ENCODE peak calls at places on chromosomes 2 and 18, in ten cellular contexts. K is Caco-2, D is GM12865, O is IMR-90, J is tibial artery, A is AG04450, P is AG04449, V is lower lobe of right lung, H is astrocyte of the spinal cord, W is colonic mucosa. Q is an unnamed sample.
A peak's percentile ranks its signal among the peaks of the same experiment; 100 is the strongest.

GRCh38 chr2:236720974-236721600 is 151.5 kb downstream of the ACKR3 start:
- DNase-seq in K (no peak), D (no peak), O (no peak), J (no peak), A (no peak), P (no peak), V (no peak), H (no peak), W (no peak), Q (no peak)

GRCh38 chr18:27599202-27599829 is 414.2 kb upstream of the CHST9 start:
- DNase-seq in K (no peak), D (peak; percentile 53), O (peak; percentile 28), J (no peak), A (no peak), P (no peak), V (no peak), H (peak; percentile 41), W (peak; percentile 52), Q (peak; percentile 71)

GRCh38 chr2:27095745-27096651 is 9.4 kb downstream of the KHK start:
- DNase-seq in K (peak; percentile 66), D (peak; percentile 65), O (peak; percentile 57), J (no peak), A (no peak), P (no peak), V (peak; percentile 67), H (peak; percentile 44), W (peak; percentile 58), Q (peak; percentile 66)

GRCh38 chr2:133414486-133415209 is 153.6 kb downstream of the NCKAP5 start:
- DNase-seq in K (no peak), D (no peak), O (peak; percentile 82), J (no peak), A (peak; percentile 23), P (peak; percentile 34), V (no peak), H (peak; percentile 35), W (peak; percentile 26), Q (no peak)

GRCh38 chr2:220215785-220216184 is 588.4 kb downstream of the SLC4A3 start:
- DNase-seq in K (no peak), D (no peak), O (no peak), J (no peak), A (no peak), P (no peak), V (no peak), H (no peak), W (no peak), Q (no peak)

GRCh38 chr18:11489266-11489899 is 120.0 kb upstream of the SLC35G4 start:
- DNase-seq in K (no peak), D (no peak), O (no peak), J (no peak), A (no peak), P (no peak), V (no peak), H (no peak), W (no peak), Q (no peak)

GRCh38 chr2:98936133-98936916 is at the start of gene CRACDL:
- DNase-seq in K (no peak), D (no peak), O (no peak), J (no peak), A (no peak), P (no peak), V (no peak), H (no peak), W (no peak), Q (peak; percentile 58)

GRCh38 chr18:73407506-73407905 is 539.7 kb upstream of the NETO1 start:
- DNase-seq in K (no peak), D (no peak), O (peak; percentile 45), J (no peak), A (no peak), P (no peak), V (no peak), H (peak; percentile 69), W (no peak), Q (no peak)

GRCh38 chr18:40249390-40250080 is 1705.5 kb upstream of the PIK3C3 start:
- DNase-seq in K (no peak), D (no peak), O (peak; percentile 6), J (no peak), A (no peak), P (no peak), V (no peak), H (peak; percentile 42), W (no peak), Q (no peak)

GRCh38 chr18:46169464-46169941 is 65.3 kb downstream of the HAUS1 start:
- DNase-seq in K (no peak), D (peak; percentile 35), O (peak; percentile 83), J (no peak), A (peak; percentile 27), P (no peak), V (no peak), H (peak; percentile 78), W (no peak), Q (no peak)

GRCh38 chr2:120257522-120257921 is 4.9 kb downstream of the RALB start:
- DNase-seq in K (no peak), D (no peak), O (no peak), J (no peak), A (no peak), P (no peak), V (no peak), H (no peak), W (no peak), Q (no peak)

GRCh38 chr2:210009896-210010295 is 7.5 kb downstream of the RPE start:
- DNase-seq in K (no peak), D (no peak), O (no peak), J (no peak), A (no peak), P (no peak), V (no peak), H (no peak), W (no peak), Q (no peak)
- TF ChIP-seq CTCF in K (no peak), D (no peak), O (no peak), J (no peak), A (no peak), P (no peak), V (no peak), H (no peak), W (no peak), Q (no peak)

GRCh38 chr2:200703926-200704637 is 107.6 kb upstream of the BZW1 start:
- DNase-seq in K (no peak), D (no peak), O (no peak), J (no peak), A (no peak), P (no peak), V (no peak), H (no peak), W (no peak), Q (no peak)

GRCh38 chr2:200705305-200705985 is 106.3 kb upstream of the BZW1 start:
- DNase-seq in K (no peak), D (no peak), O (peak; percentile 22), J (no peak), A (peak; percentile 4), P (no peak), V (no peak), H (no peak), W (no peak), Q (no peak)

GRCh38 chr2:200702044-200702443 is 109.7 kb upstream of the BZW1 start:
- DNase-seq in K (no peak), D (no peak), O (no peak), J (no peak), A (no peak), P (no peak), V (no peak), H (no peak), W (no peak), Q (no peak)

GRCh38 chr2:200702646-200703118 is 109.0 kb upstream of the BZW1 start:
- DNase-seq in K (no peak), D (peak; percentile 61), O (no peak), J (no peak), A (no peak), P (no peak), V (no peak), H (no peak), W (no peak), Q (no peak)

DNA sequence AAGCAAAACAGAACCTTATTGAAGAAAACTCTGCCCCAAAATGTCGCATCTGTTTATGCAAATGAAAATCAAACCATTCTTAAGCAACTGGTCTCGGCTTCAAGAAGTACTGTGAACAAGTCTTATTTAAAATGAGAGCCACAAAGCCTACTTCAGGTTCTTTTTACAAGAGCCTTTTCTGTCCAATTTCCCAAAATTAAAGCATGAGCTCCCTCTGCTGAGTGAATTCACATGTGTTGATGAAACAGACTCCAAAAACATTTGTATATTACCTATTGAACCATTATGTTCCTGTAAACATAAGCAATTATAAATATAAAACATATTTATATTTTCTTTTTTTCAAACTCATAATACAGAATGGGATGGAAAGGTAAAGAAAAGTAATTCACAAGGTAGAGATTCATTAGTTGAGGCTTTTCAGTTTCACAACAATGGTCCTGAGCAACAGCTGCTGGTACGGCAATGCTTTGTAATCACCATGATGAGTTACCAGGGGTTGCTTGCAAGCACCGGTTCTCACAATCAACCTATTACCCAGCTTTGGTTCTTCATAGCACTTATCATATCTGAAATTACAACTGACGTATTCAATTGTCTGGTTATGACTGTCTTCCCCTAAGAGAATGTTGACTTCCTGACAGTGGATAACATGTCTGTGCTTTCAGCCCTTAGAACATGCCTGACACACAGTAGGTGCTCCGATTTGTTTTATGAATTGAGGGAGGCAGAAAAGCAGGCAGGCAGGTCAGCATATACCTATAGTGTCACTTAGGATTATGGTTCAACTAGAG is 108.4 kb upstream of the BZW1 start:
- DNase-seq in K (no peak), D (peak; percentile 64), O (peak; percentile 80), J (no peak), A (peak; percentile 51), P (peak; percentile 26), V (no peak), H (peak; percentile 85), W (peak; percentile 52), Q (no peak)
- TF ChIP-seq CTCF in K (peak; percentile 58), D (peak; percentile 34), O (peak; percentile 88), J (peak; percentile 45), A (peak; percentile 68), P (peak; percentile 41), V (peak; percentile 55), H (peak; percentile 56), W (peak; percentile 38), Q (no peak)

GRCh38 chr2:121897335-121897970 is 142.0 kb downstream of the TSN start:
- DNase-seq in K (peak; percentile 60), D (peak; percentile 59), O (peak; percentile 27), J (no peak), A (peak; percentile 3), P (no peak), V (no peak), H (no peak), W (no peak), Q (no peak)
- TF ChIP-seq CTCF in K (peak; percentile 39), D (peak; percentile 59), O (peak; percentile 39), J (peak; percentile 31), A (peak; percentile 42), P (peak; percentile 48), V (no peak), H (peak; percentile 51), W (no peak), Q (peak; percentile 28)

DNA sequence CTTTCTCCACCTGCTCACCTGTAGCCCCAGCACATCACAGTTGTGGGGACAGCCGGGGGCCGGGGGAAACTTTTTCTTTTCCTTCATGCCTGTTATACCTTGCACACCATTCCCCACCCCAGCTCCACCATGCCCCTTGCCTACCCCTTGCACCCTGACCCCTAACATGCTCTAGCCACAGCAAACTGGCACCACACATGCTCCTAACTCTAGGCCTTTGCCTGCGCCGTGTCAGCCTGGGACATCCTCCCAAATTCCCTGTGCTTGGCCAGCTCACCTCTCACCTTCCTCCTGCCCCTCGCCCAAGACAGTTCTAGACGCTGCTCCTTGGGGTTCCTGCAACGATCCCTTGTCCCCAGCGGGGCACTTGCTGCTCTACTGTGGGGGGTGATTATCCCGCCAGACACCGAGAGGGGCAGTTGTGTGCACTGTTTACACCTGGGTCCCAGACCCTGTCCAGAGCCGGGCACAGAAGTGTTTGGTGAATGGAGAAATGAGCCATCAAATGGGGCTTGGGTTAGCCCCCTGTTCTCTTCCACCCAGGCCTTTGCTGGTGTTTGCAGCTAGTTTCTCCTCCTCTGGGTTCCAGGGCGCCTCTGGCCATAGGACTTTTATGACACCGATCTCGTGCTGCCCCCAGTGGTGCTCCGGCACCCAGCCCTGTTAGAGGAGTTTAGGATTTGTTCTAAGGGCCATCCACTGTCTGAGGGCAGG is 129.8 kb downstream of the CTIF start:
- DNase-seq in K (no peak), D (no peak), O (no peak), J (peak; percentile 51), A (no peak), P (no peak), V (no peak), H (no peak), W (no peak), Q (no peak)
- TF ChIP-seq CTCF in K (no peak), D (no peak), O (peak; percentile 9), J (no peak), A (peak; percentile 16), P (no peak), V (no peak), H (peak; percentile 28), W (no peak), Q (no peak)